ENCODE peak calls at places on chromosomes 3 and 15, in five cellular contexts. W, E, N, F and H are unnamed samples.

GRCh38 chr3:161913786-161914389 is 417.3 kb downstream of the OTOL1 start:
- DNase-seq in W (no peak), F (no peak), E (no peak), N (no peak), H (peak)

GRCh38 chr3:70916375-70917055 is 604.1 kb upstream of the MDFIC2 start:
- DNase-seq in E (no peak), W (no peak), F (no peak), N (no peak), H (no peak)

GRCh38 chr15:69414702-69415161 is 583 bp downstream of the KIF23 start:
- DNase-seq in N (no peak), E (peak), W (no peak), F (peak), H (peak)

GRCh38 chr3:64441861-64442260 is 216.6 kb upstream of the PRICKLE2 start:
- DNase-seq in N (no peak), F (no peak), E (no peak), W (no peak), H (no peak)

GRCh38 chr15:57606816-57607215 is 15.1 kb downstream of the MYZAP start:
- DNase-seq in W (no peak), E (no peak), F (no peak), N (no peak), H (no peak)

GRCh38 chr15:36400936-36401585 is 178.4 kb upstream of the CDIN1 start:
- DNase-seq in W (no peak), E (no peak), F (no peak), N (no peak), H (no peak)

GRCh38 chr15:78807359-78807758 is 3.9 kb downstream of the ADAMTS7 start:
- DNase-seq in W (no peak), F (no peak), E (no peak), N (no peak), H (no peak)

GRCh38 chr3:180180795-180181194 is 144.1 kb upstream of the PEX5L start:
- DNase-seq in E (no peak), F (no peak), N (no peak), W (no peak), H (peak)

GRCh38 chr3:15325228-15325627 is 7.2 kb downstream of the SH3BP5 start:
- DNase-seq in N (no peak), E (no peak), F (peak), W (peak), H (peak)

GRCh38 chr15:54575586-54575985 is 597.3 kb downstream of the UNC13C start:
- DNase-seq in W (no peak), N (no peak), F (no peak), E (no peak), H (no peak)

GRCh38 chr15:27639595-27639994 is 459.5 kb downstream of the OCA2 start:
- DNase-seq in W (no peak), F (no peak), N (no peak), E (no peak), H (no peak)

DNA sequence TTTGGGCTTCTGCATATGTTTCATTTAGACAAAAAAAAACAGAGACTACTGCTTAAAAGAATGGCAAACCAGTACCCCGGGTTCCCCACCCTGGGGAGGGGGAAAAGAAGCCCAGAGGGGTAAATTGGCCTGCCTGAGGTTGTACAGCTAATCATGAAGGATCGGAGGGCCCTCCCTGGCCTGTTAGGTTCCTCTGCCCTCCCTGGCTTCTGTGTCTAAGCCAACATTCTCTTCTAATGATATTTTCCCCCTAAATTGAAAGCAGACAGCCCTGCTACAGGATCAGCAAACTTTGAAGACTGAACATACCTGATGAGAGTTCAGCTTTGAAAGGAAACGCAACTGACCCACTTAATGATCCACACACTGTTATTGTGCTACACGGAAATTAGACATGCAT is 2.5 kb downstream of the ARHGAP31 start:
- DNase-seq in W (no peak), N (no peak), E (no peak), F (no peak), H (no peak)
- H3K4me3 ChIP-seq in W (peak), N (peak), E (peak), F (peak), H (peak)

DNA sequence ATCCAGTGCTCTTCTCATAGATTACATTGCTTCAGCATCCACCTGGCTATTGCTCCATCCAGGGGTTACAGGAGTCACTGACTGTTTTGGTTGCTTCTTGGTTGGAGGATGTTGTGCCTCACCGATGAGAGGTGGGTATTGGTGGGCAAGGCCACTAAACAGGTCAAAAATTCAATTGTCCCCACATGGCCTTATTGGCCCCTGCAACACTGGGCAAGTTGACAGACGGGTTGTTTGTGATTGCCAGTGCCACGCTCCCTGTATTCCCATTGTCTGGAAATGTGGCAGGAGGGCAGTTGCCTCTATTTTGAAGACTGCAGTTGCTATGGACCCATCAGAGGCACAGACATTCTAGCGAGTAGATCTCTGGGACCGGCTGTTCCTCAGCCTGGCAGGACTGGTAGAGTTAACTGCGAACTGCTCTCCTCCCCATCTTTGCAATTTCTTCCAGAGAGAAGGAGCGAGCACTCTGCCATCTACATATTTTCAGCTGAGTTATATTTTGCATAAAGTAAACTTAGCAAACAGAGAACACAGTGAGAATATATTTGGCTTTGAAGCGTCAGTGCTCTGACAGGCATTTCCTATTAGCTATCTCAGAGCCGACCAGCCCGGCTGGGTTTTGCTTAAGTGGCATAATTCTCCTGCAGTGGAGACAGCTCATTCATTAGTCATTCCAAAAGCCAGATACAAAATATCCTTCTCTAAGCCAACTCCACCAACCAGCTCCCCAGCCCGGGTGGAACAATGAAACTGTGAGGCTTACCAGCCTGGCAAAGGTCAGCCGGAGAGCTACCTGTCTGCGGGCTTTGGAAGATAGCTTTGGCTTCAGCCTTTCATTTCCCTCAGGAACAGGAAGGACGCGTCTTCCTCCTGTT is 26.0 kb upstream of the MAGEF1 start:
- DNase-seq in N (peak), E (no peak), F (peak), W (no peak), H (no peak)
- H3K4me3 ChIP-seq in N (peak), E (no peak), F (no peak), W (no peak), H (no peak)

GRCh38 chr15:60590935-60591490 is 112.1 kb upstream of the ICE2 start:
- DNase-seq in E (peak), W (peak), N (peak), F (peak), H (no peak)

GRCh38 chr15:60591491-60592385 is 112.8 kb upstream of the ICE2 start:
- DNase-seq in F (peak), W (peak), E (peak), N (peak), H (no peak)

GRCh38 chr15:60585743-60586708 is 107.1 kb upstream of the ICE2 start:
- DNase-seq in N (no peak), E (peak), F (peak), W (no peak), H (no peak)

GRCh38 chr15:60589728-60590127 is 110.8 kb upstream of the ICE2 start:
- DNase-seq in F (no peak), E (no peak), N (no peak), W (no peak), H (no peak)

DNA sequence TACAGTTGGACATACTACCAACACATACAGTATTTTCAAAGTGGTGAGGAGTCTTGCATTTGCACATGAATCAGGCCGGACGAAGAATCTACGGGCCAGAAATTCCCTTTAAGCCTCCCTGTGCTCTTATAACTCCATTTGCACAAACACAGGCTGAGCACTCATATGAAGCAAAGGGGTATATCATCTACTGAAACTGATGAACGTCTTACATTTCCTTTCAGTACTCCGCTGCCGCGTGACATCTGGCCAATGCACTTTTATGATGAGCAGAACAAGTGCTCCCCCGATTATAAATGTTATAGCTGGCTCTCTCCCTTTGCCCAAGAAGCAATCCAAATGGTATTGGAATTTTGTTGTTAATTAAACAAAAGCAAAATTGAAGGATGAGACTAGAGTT is 110.3 kb upstream of the ICE2 start:
- DNase-seq in N (no peak), W (no peak), E (peak), F (no peak), H (no peak)
- H3K4me3 ChIP-seq in N (no peak), W (peak), E (peak), F (peak), H (no peak)

GRCh38 chr15:98599911-98600685 is 48.2 kb upstream of the IGF1R start:
- DNase-seq in E (peak), F (peak), N (no peak), W (no peak), H (peak)
- H3K4me3 ChIP-seq in E (peak), F (no peak), N (peak), W (peak), H (peak)

GRCh38 chr15:96047255-96047931 is 283.1 kb upstream of the NR2F2 start:
- DNase-seq in W (no peak), F (no peak), N (no peak), E (no peak), H (peak)
- H3K4me3 ChIP-seq in W (no peak), F (no peak), N (peak), E (no peak), H (peak)